ENCODE peak calls at places on chromosome 18, in seven cellular contexts. U is HepG2, I is psoas muscle, K is lung, J is GM23338, D is ovary, S is AG04450. O is an unnamed sample.

GRCh38 chr18:45657357-45658335 is 42.4 kb downstream of the SLC14A2 start:
- DNase-seq in U (no peak), I (no peak), K (no peak), J (no peak), D (no peak), S (no peak), O (no peak)

GRCh38 chr18:70219688-70220087 is 14.2 kb upstream of the RTTN start:
- DNase-seq in U (no peak), I (no peak), K (no peak), J (no peak), D (no peak), S (no peak), O (no peak)

GRCh38 chr18:25732862-25733261 is 357.6 kb downstream of the SS18 start:
- DNase-seq in U (no peak), I (no peak), K (no peak), J (no peak), D (no peak), S (no peak), O (no peak)

GRCh38 chr18:58135170-58135569 is 91.1 kb downstream of the NEDD4L start:
- DNase-seq in U (peak), I (no peak), K (no peak), J (no peak), D (no peak), S (peak), O (no peak)

GRCh38 chr18:58359226-58360019 is 269.5 kb downstream of the ALPK2 start:
- DNase-seq in U (no peak), I (no peak), K (no peak), J (no peak), D (no peak), S (no peak), O (peak)

GRCh38 chr18:23099621-23100020 is 35.7 kb upstream of the CABLES1 start:
- DNase-seq in U (peak), I (no peak), K (peak), J (no peak), D (no peak), S (no peak), O (no peak)

GRCh38 chr18:55587341-55588000 is 521 bp downstream of the TCF4 start:
- DNase-seq in U (no peak), I (peak), K (no peak), J (peak), D (peak), S (no peak), O (no peak)

GRCh38 chr18:28015671-28016070 is 161.3 kb downstream of the CDH2 start:
- DNase-seq in U (no peak), I (no peak), K (no peak), J (peak), D (no peak), S (no peak), O (no peak)

GRCh38 chr18:42047721-42048120 is 92.7 kb downstream of the PIK3C3 start:
- DNase-seq in U (peak), I (no peak), K (no peak), J (no peak), D (no peak), S (no peak), O (no peak)

GRCh38 chr18:29849145-29849544 is 1193.4 kb downstream of the DSC3 start:
- DNase-seq in U (no peak), I (no peak), K (no peak), J (no peak), D (no peak), S (no peak), O (no peak)

GRCh38 chr18:76932026-76932819 is 109.9 kb downstream of the ZNF236 start:
- DNase-seq in U (no peak), I (peak), K (peak), J (no peak), D (no peak), S (peak), O (no peak)

GRCh38 chr18:58324824-58325520 is 280.9 kb downstream of the NEDD4L start:
- DNase-seq in U (no peak), I (no peak), K (no peak), J (no peak), D (no peak), S (no peak), O (no peak)

GRCh38 chr18:59834267-59834666 is 65.5 kb upstream of the PMAIP1 start:
- DNase-seq in U (no peak), I (no peak), K (no peak), J (no peak), D (no peak), S (no peak), O (no peak)

GRCh38 chr18:34999734-35000397 is 41.3 kb upstream of the MAPRE2 start:
- DNase-seq in U (no peak), I (no peak), K (no peak), J (peak), D (no peak), S (no peak), O (no peak)

DNA sequence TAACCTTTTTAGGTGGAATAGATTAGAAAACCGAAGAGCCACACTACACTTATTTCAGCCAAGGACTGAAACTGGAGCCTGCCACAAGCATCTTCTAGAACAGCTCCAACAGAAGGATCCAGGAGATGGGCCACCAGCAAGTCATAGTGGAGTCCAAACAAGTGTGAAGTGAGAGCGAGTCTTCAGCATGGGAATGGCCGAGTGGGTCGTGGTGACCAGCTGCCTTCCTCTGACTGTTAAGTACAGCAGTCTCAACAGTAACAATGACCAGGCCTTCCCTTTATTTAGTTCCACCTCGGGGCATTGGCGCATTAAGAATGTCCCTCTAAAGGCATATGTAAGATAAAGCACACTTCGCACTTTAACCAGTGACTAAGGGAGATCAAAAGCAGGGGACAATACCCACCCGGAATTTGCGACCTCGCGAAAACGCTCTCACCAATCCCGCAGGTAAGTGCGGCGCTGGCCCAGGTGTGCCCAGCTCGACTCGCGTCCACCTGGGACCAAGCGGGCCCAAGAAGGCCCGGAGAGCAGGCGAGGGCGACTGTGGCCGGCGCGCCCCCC is 1.1 kb downstream of the L3MBTL4 start:
- DNase-seq in U (no peak), I (no peak), K (no peak), J (no peak), D (peak), S (no peak), O (no peak)
- H3K27ac ChIP-seq in U (peak), I (no peak), K (no peak), J (no peak), D (peak), S (no peak), O (no peak)

GRCh38 chr18:11512096-11513030 is 97.0 kb upstream of the SLC35G4 start:
- DNase-seq in U (peak), I (no peak), K (no peak), J (peak), D (no peak), S (no peak), O (peak)
- TF ChIP-seq CTCF in U (peak), I (peak), K (no peak), J (peak), D (no peak), S (peak), O (no peak)

DNA sequence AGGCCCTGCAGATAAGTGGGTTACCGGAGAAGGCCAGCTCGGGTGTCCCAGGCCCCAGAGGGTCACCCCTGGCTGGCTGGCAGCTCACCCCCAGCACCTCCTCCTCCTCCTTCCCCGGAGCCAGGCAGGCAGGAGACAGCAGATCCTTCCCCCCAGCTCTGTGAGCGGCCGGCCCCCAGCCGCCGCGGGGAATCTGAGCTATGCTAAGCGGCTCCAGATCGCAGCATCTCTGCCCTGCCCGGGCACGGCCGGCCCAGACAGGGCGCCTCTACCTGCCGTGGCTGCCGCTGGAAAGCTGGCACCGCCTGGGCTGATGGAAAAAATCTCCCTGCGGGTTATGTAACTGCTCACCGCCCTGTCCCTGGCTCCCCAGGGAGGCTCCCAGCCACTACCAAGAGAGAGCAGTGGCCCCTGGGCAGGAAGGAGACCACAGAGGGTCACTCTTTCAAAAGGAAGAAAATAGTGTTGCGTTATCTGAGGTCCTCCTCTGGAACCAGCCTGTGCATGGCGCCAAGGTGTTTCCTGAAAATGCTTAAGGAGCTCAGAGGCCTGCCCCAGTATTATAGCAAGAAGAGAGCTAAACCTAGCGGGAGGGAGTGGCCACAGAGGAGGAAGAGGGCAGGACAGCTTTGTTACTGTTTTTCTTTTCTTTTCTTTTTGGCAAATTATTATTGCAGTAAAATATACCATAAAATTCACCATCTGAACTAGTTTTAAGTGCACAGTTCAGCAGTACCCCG is 179.0 kb downstream of the SMAD7 start:
- DNase-seq in U (no peak), I (peak), K (no peak), J (no peak), D (no peak), S (no peak), O (no peak)
- H3K27ac ChIP-seq in U (no peak), I (peak), K (peak), J (no peak), D (no peak), S (no peak), O (peak)

DNA sequence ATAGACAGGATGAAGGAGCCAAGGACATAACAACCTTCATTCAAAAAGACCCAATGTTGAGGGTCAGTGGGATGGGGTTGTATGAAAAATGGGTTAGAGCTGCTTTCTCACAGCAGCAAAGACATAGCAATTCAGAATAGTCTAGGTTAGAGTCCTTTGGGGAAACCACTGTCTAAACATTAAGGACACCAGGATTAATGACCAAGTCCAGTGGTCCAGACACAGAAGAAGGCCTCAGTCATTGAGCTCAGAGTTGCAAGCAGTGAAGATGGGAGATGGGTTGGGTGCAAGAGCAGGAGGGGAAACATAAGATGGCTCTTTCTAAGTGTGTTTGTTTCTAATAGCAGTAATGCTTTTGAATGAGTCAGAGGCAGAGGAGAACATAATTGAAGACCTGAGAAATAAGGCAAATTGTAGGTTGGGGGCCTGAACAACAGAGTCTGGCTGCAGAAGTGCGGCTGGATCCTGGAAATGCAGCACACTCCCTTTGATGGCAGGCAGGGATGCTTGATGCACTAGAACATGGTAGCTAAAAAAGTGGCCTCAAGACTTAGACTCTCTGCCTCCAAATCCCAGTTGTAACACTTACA is 3.7 kb upstream of the SERPINB10 start:
- DNase-seq in U (no peak), I (no peak), K (no peak), J (no peak), D (no peak), S (no peak), O (no peak)
- TF ChIP-seq CTCF in U (no peak), I (no peak), K (no peak), J (no peak), D (no peak), S (no peak), O (no peak)

GRCh38 chr18:46668135-46668534 is 11.1 kb upstream of the LOXHD1 start:
- DNase-seq in U (no peak), I (peak), K (no peak), J (peak), D (no peak), S (no peak), O (no peak)
- H3K27ac ChIP-seq in U (no peak), I (peak), K (no peak), J (no peak), D (no peak), S (no peak), O (no peak)

GRCh38 chr18:65988371-65988770 is 237.6 kb downstream of the CDH7 start:
- DNase-seq in U (no peak), I (no peak), K (no peak), J (no peak), D (no peak), S (no peak), O (no peak)

GRCh38 chr18:65994294-65994693 is 243.5 kb downstream of the CDH7 start:
- DNase-seq in U (no peak), I (no peak), K (no peak), J (no peak), D (no peak), S (no peak), O (no peak)

GRCh38 chr18:65990944-65991708 is 240.3 kb downstream of the CDH7 start:
- DNase-seq in U (no peak), I (no peak), K (no peak), J (no peak), D (no peak), S (no peak), O (no peak)

GRCh38 chr18:65988972-65989371 is 238.2 kb downstream of the CDH7 start:
- DNase-seq in U (no peak), I (no peak), K (no peak), J (no peak), D (no peak), S (no peak), O (no peak)

DNA sequence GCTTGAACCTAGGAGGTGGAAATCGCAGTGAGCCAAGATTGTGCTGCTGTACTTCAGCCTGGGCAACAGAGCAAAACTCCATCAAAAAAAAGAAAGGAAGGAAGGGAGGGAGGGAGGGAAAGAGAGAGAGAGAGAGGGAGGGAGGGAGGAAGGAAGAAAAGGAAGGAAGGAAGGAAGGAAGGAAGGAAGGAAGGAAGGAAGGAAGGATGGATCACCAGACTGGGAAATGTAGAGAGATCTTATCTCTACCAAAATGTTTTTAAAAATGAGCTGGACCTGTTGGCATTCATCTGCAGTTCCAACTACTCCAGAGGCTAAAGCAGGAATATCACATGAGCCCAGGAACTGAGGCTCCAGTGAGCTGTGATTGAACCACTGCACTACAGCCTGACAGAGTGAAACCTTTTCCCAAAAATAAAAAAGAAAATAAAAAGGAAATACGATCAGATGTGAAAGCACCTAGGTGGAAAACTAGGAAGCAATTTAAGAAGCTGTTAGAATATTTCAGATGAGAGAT is 239.4 kb downstream of the CDH7 start:
- DNase-seq in U (no peak), I (no peak), K (no peak), J (no peak), D (no peak), S (no peak), O (no peak)
- TF ChIP-seq CTCF in U (no peak), I (no peak), K (no peak), J (no peak), D (no peak), S (no peak), O (no peak)

GRCh38 chr18:75226301-75226955 is 15.8 kb downstream of the TSHZ1 start:
- DNase-seq in U (peak), I (no peak), K (no peak), J (no peak), D (no peak), S (no peak), O (no peak)
- H3K27ac ChIP-seq in U (peak), I (no peak), K (peak), J (no peak), D (no peak), S (no peak), O (no peak)

GRCh38 chr18:47204908-47205522 is 28.9 kb upstream of the IER3IP1 start:
- DNase-seq in U (peak), I (no peak), K (peak), J (peak), D (no peak), S (peak), O (peak)
- TF ChIP-seq CTCF in U (peak), I (peak), K (peak), J (peak), D (no peak), S (peak), O (peak)